ENCODE peak calls at places on chromosome 1, in six cellular contexts. M is stimulated activated CD4-positive, alpha-beta T cell treated with anti-CD3 and anti-CD28 coated beads, Interleukin-12 subunit alpha, Interleukin-12 subunit beta, amount 100 ng/mL, for 4 hours; G is fibroblast of the aortic adventitia; Y is H9; A is cardiac fibroblast; L is amniotic stem cell. C is an unnamed sample.

GRCh38 chr1:33790577-33790976 is 73.3 kb upstream of the HMGB4 start:
- DNase-seq in L (no peak), G (no peak), M (no peak), A (no peak), Y (no peak), C (no peak)

GRCh38 chr1:204947747-204948146 is 77.1 kb downstream of the NFASC start:
- DNase-seq in A (no peak), L (no peak), Y (no peak), G (no peak), M (no peak), C (no peak)

GRCh38 chr1:18288609-18289219 is 181.1 kb downstream of the IGSF21 start:
- DNase-seq in L (no peak), Y (no peak), M (no peak), A (no peak), G (no peak), C (no peak)

GRCh38 chr1:102234753-102235359 is 238.1 kb upstream of the OLFM3 start:
- DNase-seq in G (no peak), Y (no peak), M (no peak), A (no peak), L (no peak), C (no peak)

GRCh38 chr1:226722901-226723639 is 16.0 kb downstream of the ITPKB start:
- DNase-seq in Y (no peak), G (no peak), L (no peak), A (no peak), M (no peak), C (peak; percentile 70)

GRCh38 chr1:56797079-56797685 is 22.0 kb downstream of the FYB2 start:
- DNase-seq in G (no peak), Y (no peak), L (no peak), A (no peak), M (no peak), C (no peak)

GRCh38 chr1:155080250-155081228 is 1.9 kb downstream of the EFNA3 start:
- DNase-seq in G (no peak), A (no peak), M (no peak), Y (peak; percentile 93), L (no peak), C (peak; percentile 83)

GRCh38 chr1:19074902-19075721 is 118.6 kb upstream of the IFFO2 start:
- DNase-seq in M (no peak), L (no peak), A (no peak), G (no peak), Y (no peak), C (no peak)